ENCODE peak calls at places on chromosomes 11 and 22, in ten cellular contexts. H, M, J, S, W, U, Z, G, C and P are unnamed samples.

GRCh38 chr11:124763156-124763947 is 1.3 kb upstream of the ESAM start:
- DNase-seq in W (peak), U (peak), M (peak), Z (peak), J (peak), H (peak), G (peak), S (peak), C (peak), P (peak)

GRCh38 chr11:111910637-111911562 is 670 bp downstream of the CRYAB start:
- DNase-seq in H (no peak), W (no peak), C (no peak), S (peak), G (no peak), M (no peak), Z (no peak), U (no peak), J (peak), P (no peak)

GRCh38 chr11:36186340-36186739 is 102.9 kb downstream of the COMMD9 start:
- DNase-seq in H (no peak), C (no peak), U (no peak), G (no peak), Z (peak), S (peak), J (peak), W (no peak), M (peak), P (peak)

GRCh38 chr11:72223615-72224586 is 666 bp upstream of the INPPL1 start:
- DNase-seq in W (peak), C (no peak), G (peak), S (peak), M (no peak), H (peak), U (peak), Z (peak), J (peak), P (no peak)

GRCh38 chr11:59755701-59756495 is 722 bp downstream of the STX3 start:
- DNase-seq in H (peak), S (peak), J (peak), M (peak), Z (peak), U (peak), W (peak), G (no peak), C (peak), P (peak)

GRCh38 chr11:129315781-129316579 is 59.7 kb upstream of the BARX2 start:
- DNase-seq in W (no peak), C (no peak), U (no peak), Z (no peak), S (peak), M (no peak), H (no peak), J (peak), G (no peak), P (no peak)

GRCh38 chr11:104873252-104873651 is 25.0 kb downstream of the CASP12 start:
- DNase-seq in G (peak), U (no peak), W (peak), S (no peak), C (no peak), J (no peak), Z (no peak), M (no peak), H (no peak), P (no peak)

GRCh38 chr11:120715239-120715638 is 203.7 kb downstream of the GRIK4 start:
- DNase-seq in W (peak), S (no peak), M (no peak), J (no peak), U (no peak), G (peak), H (no peak), Z (no peak), C (peak), P (no peak)

GRCh38 chr22:22703715-22704114 is 59.3 kb downstream of the GGTLC2 start:
- DNase-seq in Z (no peak), H (no peak), C (no peak), M (no peak), G (no peak), U (no peak), J (no peak), S (no peak), W (no peak), P (no peak)

GRCh38 chr11:57055780-57056179 is 67.1 kb downstream of the OR5AK2 start:
- DNase-seq in J (no peak), H (no peak), S (no peak), G (no peak), C (no peak), Z (no peak), U (no peak), W (no peak), M (no peak), P (no peak)

GRCh38 chr22:24535348-24535747 is 19.6 kb downstream of the GUCD1 start:
- DNase-seq in C (no peak), G (no peak), S (no peak), J (no peak), Z (no peak), H (no peak), U (no peak), W (no peak), M (no peak), P (no peak)

GRCh38 chr11:118957549-118957948 is 1.5 kb downstream of the UPK2 start:
- DNase-seq in H (no peak), U (no peak), G (no peak), J (no peak), W (no peak), S (no peak), M (no peak), Z (no peak), C (no peak), P (no peak)

GRCh38 chr22:22414266-22414665 is 94.3 kb downstream of the ZNF280B start:
- DNase-seq in W (no peak), C (no peak), M (no peak), G (no peak), J (no peak), Z (no peak), U (no peak), S (no peak), H (no peak), P (no peak)